ENCODE peak calls at places on chromosomes 3 and 15, in five cellular contexts. One of them, this sample, is unnamed. For H3K4me1, the result is how much of the 10 kb centered on the place peaks cover.

GRCh38 chr3:72161870-72162617 is 377.1 kb upstream of the PROK2 start:
- DNase-seq in hepatocyte: peak
- DNase-seq in K562: no peak
- DNase-seq in IMR-90: peak
- DNase-seq in spleen: no peak
- DNase-seq in this sample: no peak

GRCh38 chr15:48963524-48964113 is at the start of gene SHC4:
- DNase-seq in IMR-90: peak
- DNase-seq in spleen: no peak
- DNase-seq in K562: peak
- DNase-seq in hepatocyte: peak
- DNase-seq in this sample: peak

GRCh38 chr15:22811640-22812039 is 25.2 kb downstream of the NIPA1 start:
- DNase-seq in hepatocyte: peak
- DNase-seq in K562: no peak
- DNase-seq in IMR-90: peak
- DNase-seq in spleen: no peak
- DNase-seq in this sample: peak

GRCh38 chr15:70869346-70869745 is 15.4 kb upstream of the LARP6 start:
- DNase-seq in hepatocyte: no peak
- DNase-seq in spleen: no peak
- DNase-seq in K562: no peak
- DNase-seq in IMR-90: no peak
- DNase-seq in this sample: no peak

GRCh38 chr3:188241072-188241471 is 87.1 kb downstream of the LPP start:
- DNase-seq in IMR-90: peak
- DNase-seq in hepatocyte: peak
- DNase-seq in spleen: no peak
- DNase-seq in K562: no peak
- DNase-seq in this sample: no peak

GRCh38 chr3:188792788-188793187 is 379.0 kb upstream of the TPRG1 start:
- DNase-seq in IMR-90: peak
- DNase-seq in K562: no peak
- DNase-seq in spleen: no peak
- DNase-seq in hepatocyte: peak
- DNase-seq in this sample: peak

GRCh38 chr3:79086514-79086913 is 681.3 kb downstream of the ROBO1 start:
- DNase-seq in K562: peak
- DNase-seq in spleen: no peak
- DNase-seq in IMR-90: peak
- DNase-seq in hepatocyte: peak
- DNase-seq in this sample: peak

GRCh38 chr3:59133350-59133749 is 83.5 kb upstream of the CFAP20DC start:
- DNase-seq in hepatocyte: no peak
- DNase-seq in spleen: no peak
- DNase-seq in IMR-90: peak
- DNase-seq in K562: no peak
- DNase-seq in this sample: no peak

GRCh38 chr3:147213633-147214032 is 192.7 kb downstream of the ZIC4 start:
- DNase-seq in K562: no peak
- DNase-seq in IMR-90: no peak
- DNase-seq in spleen: no peak
- DNase-seq in hepatocyte: no peak
- DNase-seq in this sample: no peak

GRCh38 chr3:195224980-195225580 is 45.9 kb downstream of the XXYLT1 start:
- DNase-seq in K562: no peak
- DNase-seq in spleen: no peak
- DNase-seq in hepatocyte: no peak
- DNase-seq in IMR-90: no peak
- DNase-seq in this sample: no peak

GRCh38 chr15:63763476-63764123 is 70.1 kb downstream of the HERC1 start:
- DNase-seq in IMR-90: peak
- DNase-seq in spleen: no peak
- DNase-seq in hepatocyte: no peak
- DNase-seq in K562: no peak
- DNase-seq in this sample: no peak

GRCh38 chr3:10408680-10409079 is 87.8 kb upstream of the SEC13 start:
- DNase-seq in IMR-90: peak
- DNase-seq in K562: no peak
- DNase-seq in hepatocyte: no peak
- DNase-seq in spleen: no peak
- DNase-seq in this sample: no peak

GRCh38 chr15:60589253-60589652 is 110.3 kb upstream of the ICE2 start:
- DNase-seq in K562: no peak
- DNase-seq in hepatocyte: no peak
- DNase-seq in spleen: no peak
- DNase-seq in IMR-90: no peak
- DNase-seq in this sample: no peak

DNA sequence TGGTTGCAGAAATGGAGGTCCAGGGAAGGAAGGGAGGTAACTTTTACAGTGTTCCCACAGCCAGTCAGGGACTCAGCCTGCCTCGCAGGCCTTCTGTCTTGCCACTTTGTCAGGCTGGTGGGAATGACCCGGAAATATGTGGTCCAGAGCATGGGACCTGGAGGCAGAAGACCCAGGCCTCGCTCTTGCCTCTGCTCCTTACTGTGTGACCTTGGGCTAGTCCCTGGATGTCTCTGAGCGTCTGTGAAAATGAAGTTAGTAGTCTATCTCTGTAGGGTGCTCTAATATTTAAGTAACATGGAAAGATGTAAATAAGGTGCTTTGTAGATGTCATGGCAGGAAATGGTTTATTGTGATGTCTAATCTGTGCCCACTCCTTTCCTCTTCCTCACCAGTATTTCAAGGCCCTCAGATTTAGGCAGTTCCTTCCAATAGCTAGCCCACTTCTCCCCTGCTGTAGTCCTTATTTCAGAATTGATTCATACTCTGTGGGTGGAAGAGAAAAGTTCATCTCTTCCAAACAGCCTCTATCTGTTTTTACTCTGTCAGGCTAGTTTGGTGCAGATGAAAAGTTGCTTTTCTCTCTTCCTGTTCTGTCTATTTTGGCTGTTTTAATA is 9.1 kb downstream of the CORO2B start:
- DNase-seq in K562: no peak
- DNase-seq in spleen: peak
- DNase-seq in IMR-90: no peak
- DNase-seq in hepatocyte: no peak
- DNase-seq in this sample: no peak
- H3K4me1 ChIP-seq in K562: under half
- H3K4me1 ChIP-seq in spleen: under half
- H3K4me1 ChIP-seq in IMR-90: under half
- H3K4me1 ChIP-seq in hepatocyte: under half
- H3K4me1 ChIP-seq in this sample: under half

DNA sequence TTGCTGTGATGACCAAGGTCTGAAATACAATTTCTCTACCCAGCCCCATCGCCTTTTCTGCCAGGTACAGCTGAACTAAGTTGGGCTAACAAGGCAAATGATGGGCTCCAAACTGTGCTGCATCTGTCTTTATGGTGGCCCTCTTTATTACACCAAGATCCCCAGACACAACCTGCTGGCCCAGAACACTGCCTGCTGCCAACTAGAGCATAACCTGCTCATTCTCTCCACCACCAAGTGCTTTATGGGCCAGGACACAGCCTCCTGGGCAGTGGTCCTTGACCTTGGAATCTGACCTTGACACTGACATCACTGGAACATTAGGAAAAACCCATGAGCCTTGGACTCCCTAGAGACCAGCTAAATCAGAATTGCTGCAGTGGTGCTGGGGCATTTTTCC is 3.3 kb downstream of the LINS1 start:
- DNase-seq in spleen: no peak
- DNase-seq in hepatocyte: no peak
- DNase-seq in IMR-90: no peak
- DNase-seq in K562: peak
- DNase-seq in this sample: no peak
- H3K4me1 ChIP-seq in spleen: under half
- H3K4me1 ChIP-seq in hepatocyte: under half
- H3K4me1 ChIP-seq in IMR-90: under half
- H3K4me1 ChIP-seq in K562: under half
- H3K4me1 ChIP-seq in this sample: under half

GRCh38 chr3:99656606-99657005 is 18.2 kb downstream of the COL8A1 start:
- DNase-seq in hepatocyte: no peak
- DNase-seq in IMR-90: no peak
- DNase-seq in spleen: no peak
- DNase-seq in K562: no peak
- DNase-seq in this sample: no peak

GRCh38 chr3:99659965-99660364 is 21.6 kb downstream of the COL8A1 start:
- DNase-seq in IMR-90: no peak
- DNase-seq in K562: no peak
- DNase-seq in spleen: no peak
- DNase-seq in hepatocyte: no peak
- DNase-seq in this sample: no peak

GRCh38 chr3:99658274-99658673 is 19.9 kb downstream of the COL8A1 start:
- DNase-seq in IMR-90: no peak
- DNase-seq in hepatocyte: no peak
- DNase-seq in spleen: no peak
- DNase-seq in K562: no peak
- DNase-seq in this sample: no peak

GRCh38 chr3:99662838-99663570 is 24.6 kb downstream of the COL8A1 start:
- DNase-seq in hepatocyte: no peak
- DNase-seq in K562: no peak
- DNase-seq in IMR-90: no peak
- DNase-seq in spleen: no peak
- DNase-seq in this sample: peak

GRCh38 chr3:99659032-99659431 is 20.6 kb downstream of the COL8A1 start:
- DNase-seq in spleen: no peak
- DNase-seq in K562: peak
- DNase-seq in hepatocyte: peak
- DNase-seq in IMR-90: peak
- DNase-seq in this sample: no peak
- H3K4me1 ChIP-seq in spleen: under half
- H3K4me1 ChIP-seq in K562: under half
- H3K4me1 ChIP-seq in hepatocyte: under half
- H3K4me1 ChIP-seq in IMR-90: under half
- H3K4me1 ChIP-seq in this sample: under half

GRCh38 chr15:76398702-76399101 is 62.1 kb downstream of the ISL2 start:
- DNase-seq in K562: no peak
- DNase-seq in spleen: no peak
- DNase-seq in IMR-90: no peak
- DNase-seq in hepatocyte: no peak
- DNase-seq in this sample: no peak

GRCh38 chr15:76398301-76398700 is 61.7 kb downstream of the ISL2 start:
- DNase-seq in IMR-90: no peak
- DNase-seq in K562: no peak
- DNase-seq in hepatocyte: no peak
- DNase-seq in spleen: no peak
- DNase-seq in this sample: no peak

GRCh38 chr15:76401285-76401684 is 64.7 kb downstream of the ISL2 start:
- DNase-seq in spleen: no peak
- DNase-seq in hepatocyte: no peak
- DNase-seq in K562: no peak
- DNase-seq in IMR-90: peak
- DNase-seq in this sample: no peak
- H3K4me1 ChIP-seq in spleen: under half
- H3K4me1 ChIP-seq in hepatocyte: under half
- H3K4me1 ChIP-seq in K562: under half
- H3K4me1 ChIP-seq in IMR-90: under half
- H3K4me1 ChIP-seq in this sample: under half

DNA sequence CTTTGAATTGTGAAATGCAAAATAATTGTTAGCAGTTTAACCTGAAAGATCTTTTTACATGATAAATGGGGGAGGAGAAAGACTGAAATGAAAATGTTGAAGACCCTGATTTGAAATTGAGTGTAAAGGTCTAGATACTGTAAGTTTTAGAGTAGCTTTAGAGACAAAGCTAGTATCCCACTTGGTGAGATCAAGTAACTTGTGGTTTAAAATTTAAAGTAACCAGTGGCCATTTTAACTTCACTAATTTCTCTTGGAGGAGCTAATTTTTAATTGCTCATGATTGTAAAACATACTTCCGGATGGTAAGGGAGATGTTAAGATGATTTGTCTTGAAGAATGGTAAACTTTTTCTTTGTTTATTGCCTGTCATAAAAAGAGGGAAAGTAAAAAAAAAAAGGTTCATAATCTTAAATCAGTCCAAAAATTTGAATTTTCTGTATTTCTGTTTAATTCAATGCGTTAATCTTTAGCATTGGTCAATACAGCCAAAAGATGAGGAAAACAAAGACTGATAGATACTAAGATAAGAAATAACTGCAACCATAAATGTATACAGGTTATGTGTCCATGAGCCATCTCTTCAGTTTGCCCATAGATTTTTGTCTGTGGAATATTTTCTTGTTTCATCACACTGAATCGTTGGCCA is 15.2 kb upstream of the CHD2 start:
- DNase-seq in K562: no peak
- DNase-seq in IMR-90: peak
- DNase-seq in hepatocyte: no peak
- DNase-seq in spleen: no peak
- DNase-seq in this sample: no peak
- H3K4me1 ChIP-seq in K562: under half
- H3K4me1 ChIP-seq in IMR-90: under half
- H3K4me1 ChIP-seq in hepatocyte: under half
- H3K4me1 ChIP-seq in spleen: half or more
- H3K4me1 ChIP-seq in this sample: under half

GRCh38 chr15:41856716-41857115 is 18.1 kb downstream of the PLA2G4B start:
- DNase-seq in K562: no peak
- DNase-seq in IMR-90: no peak
- DNase-seq in spleen: no peak
- DNase-seq in hepatocyte: no peak
- DNase-seq in this sample: no peak

GRCh38 chr15:41855121-41855941 is 16.7 kb downstream of the PLA2G4B start:
- DNase-seq in K562: no peak
- DNase-seq in IMR-90: no peak
- DNase-seq in spleen: no peak
- DNase-seq in hepatocyte: no peak
- DNase-seq in this sample: no peak

GRCh38 chr15:41856262-41856661 is 17.6 kb downstream of the PLA2G4B start:
- DNase-seq in hepatocyte: no peak
- DNase-seq in IMR-90: no peak
- DNase-seq in K562: no peak
- DNase-seq in spleen: no peak
- DNase-seq in this sample: no peak

GRCh38 chr15:41858756-41859155 is 20.1 kb downstream of the PLA2G4B start:
- DNase-seq in K562: no peak
- DNase-seq in hepatocyte: no peak
- DNase-seq in spleen: no peak
- DNase-seq in IMR-90: no peak
- DNase-seq in this sample: peak

DNA sequence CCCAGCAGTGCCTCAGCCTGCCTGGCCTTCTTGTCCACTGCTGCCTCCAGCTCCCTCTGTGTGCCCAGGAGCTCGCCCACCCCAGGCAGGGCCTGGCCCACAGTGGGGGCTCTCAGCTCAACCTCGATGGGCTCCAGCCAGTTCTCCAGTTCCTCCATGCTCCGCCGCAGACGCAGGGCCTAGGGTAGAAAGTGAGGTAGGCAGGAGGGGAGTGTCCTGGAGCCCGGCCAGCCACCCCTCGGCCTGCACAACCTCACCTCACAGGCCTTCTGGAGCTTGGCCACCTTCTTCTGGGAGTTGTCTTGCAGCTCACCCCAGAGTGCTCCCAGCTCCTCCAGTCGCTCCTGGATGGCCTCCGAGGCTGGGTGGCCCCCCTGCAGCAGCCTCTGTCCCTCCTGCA is 18.7 kb downstream of the PLA2G4B start:
- DNase-seq in IMR-90: no peak
- DNase-seq in spleen: no peak
- DNase-seq in hepatocyte: no peak
- DNase-seq in K562: no peak
- DNase-seq in this sample: no peak
- H3K4me1 ChIP-seq in IMR-90: under half
- H3K4me1 ChIP-seq in spleen: under half
- H3K4me1 ChIP-seq in hepatocyte: under half
- H3K4me1 ChIP-seq in K562: under half
- H3K4me1 ChIP-seq in this sample: under half

This sample was measured in GM23338.